ENCODE peak calls at places on chromosomes 16 and 17, in four cellular contexts. One of them, this sample, is unnamed.

GRCh38 chr17:43329183-43329582 is 69.6 kb upstream of the ARL4D start:
- DNase-seq in putamen: no peak
- DNase-seq in endothelial cell: no peak
- DNase-seq in fibroblast of the conjunctiva: no peak
- DNase-seq in this sample: no peak

GRCh38 chr17:56830726-56831363 is 2.9 kb downstream of the C17orf67 start:
- DNase-seq in endothelial cell: no peak
- DNase-seq in putamen: no peak
- DNase-seq in fibroblast of the conjunctiva: no peak
- DNase-seq in this sample: no peak

GRCh38 chr16:88380099-88380498 is 2.7 kb upstream of the ZNF469 start:
- DNase-seq in fibroblast of the conjunctiva: no peak
- DNase-seq in putamen: no peak
- DNase-seq in endothelial cell: no peak
- DNase-seq in this sample: no peak

GRCh38 chr17:1110524-1110843 is 69.3 kb downstream of the ABR start:
- DNase-seq in fibroblast of the conjunctiva: no peak
- DNase-seq in endothelial cell: no peak
- DNase-seq in putamen: no peak
- DNase-seq in this sample: no peak

GRCh38 chr17:80605326-80606066 is 60.9 kb downstream of the RPTOR start:
- DNase-seq in endothelial cell: no peak
- DNase-seq in putamen: no peak
- DNase-seq in fibroblast of the conjunctiva: no peak
- DNase-seq in this sample: no peak

GRCh38 chr17:64418506-64419339 is 28.1 kb upstream of the PECAM1 start:
- DNase-seq in putamen: peak; percentile 41
- DNase-seq in endothelial cell: no peak
- DNase-seq in fibroblast of the conjunctiva: peak; percentile 74
- DNase-seq in this sample: peak; percentile 65

GRCh38 chr16:2385441-2385840 is 43.8 kb upstream of the CCNF start:
- DNase-seq in endothelial cell: no peak
- DNase-seq in fibroblast of the conjunctiva: no peak
- DNase-seq in putamen: no peak
- DNase-seq in this sample: no peak

GRCh38 chr16:84851192-84852127 is 31.7 kb downstream of the CRISPLD2 start:
- DNase-seq in putamen: no peak
- DNase-seq in endothelial cell: no peak
- DNase-seq in fibroblast of the conjunctiva: peak; percentile 74
- DNase-seq in this sample: peak; percentile 44

GRCh38 chr17:13638855-13639458 is 37.2 kb upstream of the HS3ST3A1 start:
- DNase-seq in fibroblast of the conjunctiva: no peak
- DNase-seq in endothelial cell: no peak
- DNase-seq in putamen: no peak
- DNase-seq in this sample: no peak

GRCh38 chr16:87924041-87924851 is 12.1 kb downstream of the CA5A start:
- DNase-seq in putamen: no peak
- DNase-seq in fibroblast of the conjunctiva: no peak
- DNase-seq in endothelial cell: no peak
- DNase-seq in this sample: no peak